ENCODE peak calls at places on chromosome 12, in seven cellular contexts. O is kidney tubule cell; W is A549; A is Right ventricle myocardium inferior; M is EH; Z is GM13977; X is stimulated activated CD4-positive, alpha-beta T cell treated with anti-CD3 and anti-CD28 coated beads, Interleukin-15, amount 100 ng/mL, for 1 hour. J is an unnamed sample.

GRCh38 chr12:94262228-94263010 is 114.0 kb downstream of the PLXNC1 start:
- DNase-seq in O (peak), M (peak), X (peak), W (peak), A (peak), Z (peak), J (no peak)

GRCh38 chr12:104420868-104421267 is 35.9 kb upstream of the CHST11 start:
- DNase-seq in M (no peak), X (no peak), W (no peak), A (no peak), Z (no peak), O (no peak), J (no peak)

GRCh38 chr12:130203151-130203550 is 40.9 kb downstream of the FZD10 start:
- DNase-seq in O (no peak), W (no peak), A (no peak), Z (no peak), M (no peak), X (no peak), J (no peak)

GRCh38 chr12:88866881-88867280 is 286.6 kb upstream of the KITLG start:
- DNase-seq in W (no peak), X (no peak), M (peak), O (no peak), Z (no peak), A (no peak), J (no peak)

GRCh38 chr12:103840399-103840880 is 594 bp downstream of the NT5DC3 start:
- DNase-seq in W (peak), O (peak), M (peak), Z (peak), X (no peak), A (no peak), J (no peak)

GRCh38 chr12:92226961-92227360 is 81.3 kb upstream of the BTG1 start:
- DNase-seq in A (no peak), Z (no peak), W (no peak), X (no peak), M (no peak), O (no peak), J (no peak)

GRCh38 chr12:5953835-5954586 is 9.0 kb upstream of the ANO2 start:
- DNase-seq in W (no peak), M (no peak), A (no peak), Z (no peak), O (no peak), X (no peak), J (no peak)

GRCh38 chr12:74285773-74286172 is 251.9 kb upstream of the ATXN7L3B start:
- DNase-seq in X (no peak), A (no peak), M (no peak), Z (no peak), O (peak), W (peak), J (no peak)

GRCh38 chr12:69633061-69633460 is 22.4 kb upstream of the LRRC10 start:
- DNase-seq in A (no peak), M (no peak), X (no peak), Z (no peak), W (peak), O (no peak), J (no peak)

GRCh38 chr12:53676715-53677611 is 1.1 kb upstream of the ATP5MC2 start:
- DNase-seq in Z (peak), A (no peak), O (peak), W (no peak), X (no peak), M (peak), J (no peak)

GRCh38 chr12:116818948-116819832 is 62.1 kb downstream of the HRK start:
- DNase-seq in A (peak), X (peak), O (peak), M (peak), W (peak), Z (peak), J (peak)

GRCh38 chr12:21065845-21066244 is 65.1 kb upstream of the SLCO1B1 start:
- DNase-seq in Z (no peak), W (peak), O (no peak), M (no peak), A (no peak), X (no peak), J (no peak)

GRCh38 chr12:9381619-9382018 is 173.4 kb upstream of the PZP start:
- DNase-seq in Z (no peak), X (no peak), O (no peak), W (no peak), M (no peak), A (no peak), J (no peak)

GRCh38 chr12:99043319-99043914 is 398.3 kb downstream of the APAF1 start:
- DNase-seq in W (peak), A (peak), M (peak), X (no peak), O (peak), Z (peak), J (peak)

GRCh38 chr12:57097554-57097835 is 8.6 kb downstream of the NAB2 start:
- DNase-seq in W (no peak), A (no peak), O (no peak), X (no peak), M (no peak), Z (no peak), J (no peak)

GRCh38 chr12:133233006-133233405 is 2.7 kb downstream of the ANHX start:
- DNase-seq in A (no peak), W (no peak), X (no peak), Z (peak), O (no peak), M (no peak), J (no peak)

GRCh38 chr12:90216815-90217214 is 508.2 kb upstream of the ATP2B1 start:
- DNase-seq in M (peak), X (no peak), A (no peak), O (peak), W (no peak), Z (no peak), J (no peak)

GRCh38 chr12:132384916-132385315 is 55.5 kb upstream of the GALNT9 start:
- DNase-seq in M (no peak), X (no peak), Z (no peak), W (no peak), A (no peak), O (no peak), J (no peak)

GRCh38 chr12:3468329-3468728 is 22.7 kb upstream of the PRMT8 start:
- DNase-seq in Z (no peak), A (no peak), O (no peak), X (no peak), M (no peak), W (no peak), J (no peak)

GRCh38 chr12:107169200-107169599 is 75.9 kb upstream of the CRY1 start:
- DNase-seq in W (no peak), Z (no peak), A (peak), M (no peak), O (no peak), X (no peak), J (no peak)

GRCh38 chr12:27936196-27936595 is 36.3 kb downstream of the PTHLH start:
- DNase-seq in A (no peak), O (no peak), W (no peak), M (no peak), Z (no peak), X (no peak), J (no peak)

J was measured in cerebellar nuclear complex.